ENCODE peak calls at places on chromosome 16, in eight cellular contexts. Q is breast epithelium, L is body of pancreas, W is spleen, Y is HCT116, C is endothelial cell of umbilical vein, X is transverse colon, J is lower leg skin. O is an unnamed sample.

GRCh38 chr16:48160575-48160974 is 4.8 kb upstream of the ABCC12 start:
- DNase-seq in W (no peak), X (no peak), C (no peak), J (no peak), Q (no peak), Y (no peak), L (no peak), O (no peak)

GRCh38 chr16:67893791-67894399 is 841 bp downstream of the PSKH1 start:
- DNase-seq in C (no peak), X (no peak), L (no peak), Q (no peak), W (no peak), Y (no peak), J (no peak), O (no peak)

GRCh38 chr16:67311607-67312449 is 14.7 kb downstream of the KCTD19 start:
- DNase-seq in J (no peak), X (no peak), W (no peak), C (peak), Y (peak), L (no peak), Q (no peak), O (peak)

GRCh38 chr16:73058616-73059409 is 10.9 kb upstream of the ZFHX3 start:
- DNase-seq in X (no peak), J (no peak), W (peak), C (peak), Y (peak), Q (no peak), L (peak), O (no peak)

GRCh38 chr16:49282690-49283375 is 1.2 kb upstream of the CBLN1 start:
- DNase-seq in J (no peak), W (no peak), Y (no peak), L (peak), C (no peak), X (no peak), Q (no peak), O (no peak)

GRCh38 chr16:26710475-26710874 is 356.3 kb upstream of the C16orf82 start:
- DNase-seq in Q (no peak), J (no peak), L (no peak), Y (no peak), X (no peak), W (no peak), C (no peak), O (no peak)

GRCh38 chr16:11315499-11315898 is 29.8 kb upstream of the RMI2 start:
- DNase-seq in Q (no peak), X (no peak), L (no peak), C (no peak), W (no peak), Y (no peak), J (no peak), O (no peak)

GRCh38 chr16:58306327-58306726 is 11.5 kb upstream of the PRSS54 start:
- DNase-seq in C (peak), W (no peak), J (peak), Q (no peak), L (peak), X (peak), Y (peak), O (no peak)

GRCh38 chr16:79848739-79849518 is 248.4 kb upstream of the MAF start:
- DNase-seq in W (no peak), C (no peak), Q (no peak), Y (no peak), L (no peak), X (no peak), J (peak), O (no peak)

GRCh38 chr16:2429771-2430663 is 770 bp downstream of the CCNF start:
- DNase-seq in Y (no peak), Q (no peak), J (no peak), W (peak), X (no peak), C (peak), L (no peak), O (no peak)
- TF ChIP-seq POLR2A in Y (no peak), Q (no peak), J (no peak), W (no peak), X (no peak), C (no peak), L (no peak), O (no peak)

DNA sequence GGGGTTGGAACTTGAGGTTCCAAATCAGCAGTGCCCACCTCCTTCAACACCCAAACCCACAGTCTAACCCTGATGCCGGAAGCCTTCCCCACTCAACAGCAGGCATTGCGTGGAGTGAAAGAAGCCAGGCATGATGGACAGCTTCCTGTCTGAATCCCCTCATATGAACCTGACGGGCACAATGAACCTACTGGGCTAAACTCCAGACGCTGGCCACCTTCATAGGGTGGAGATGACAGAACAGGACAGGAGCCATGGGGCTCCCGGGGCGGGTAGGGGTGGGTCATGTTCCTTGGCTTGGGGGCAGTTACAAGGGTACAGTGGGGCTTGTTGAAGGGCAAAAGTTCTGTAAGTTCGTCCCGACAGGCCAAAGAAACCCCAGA is 460 bp upstream of the HSBP1 start:
- DNase-seq in L (no peak), W (no peak), Y (no peak), Q (no peak), C (no peak), X (no peak), J (no peak), O (no peak)
- H3K4me3 ChIP-seq in L (no peak), W (peak), Y (peak), Q (peak), C (no peak), X (peak), J (no peak), O (peak)

GRCh38 chr16:65375651-65376050 is 253.8 kb upstream of the CDH11 start:
- DNase-seq in Y (no peak), J (no peak), C (peak), L (no peak), W (no peak), X (no peak), Q (no peak), O (no peak)
- TF ChIP-seq CTCF in Y (no peak), J (no peak), C (no peak), L (no peak), W (no peak), X (no peak), Q (no peak), O (no peak)

GRCh38 chr16:1779741-1780676 is 2.4 kb downstream of the SPSB3 start:
- DNase-seq in L (no peak), W (peak), J (no peak), Q (no peak), C (no peak), X (peak), Y (no peak), O (no peak)
- TF ChIP-seq POLR2A in L (no peak), W (no peak), J (no peak), Q (no peak), C (peak), X (no peak), Y (no peak), O (no peak)

DNA sequence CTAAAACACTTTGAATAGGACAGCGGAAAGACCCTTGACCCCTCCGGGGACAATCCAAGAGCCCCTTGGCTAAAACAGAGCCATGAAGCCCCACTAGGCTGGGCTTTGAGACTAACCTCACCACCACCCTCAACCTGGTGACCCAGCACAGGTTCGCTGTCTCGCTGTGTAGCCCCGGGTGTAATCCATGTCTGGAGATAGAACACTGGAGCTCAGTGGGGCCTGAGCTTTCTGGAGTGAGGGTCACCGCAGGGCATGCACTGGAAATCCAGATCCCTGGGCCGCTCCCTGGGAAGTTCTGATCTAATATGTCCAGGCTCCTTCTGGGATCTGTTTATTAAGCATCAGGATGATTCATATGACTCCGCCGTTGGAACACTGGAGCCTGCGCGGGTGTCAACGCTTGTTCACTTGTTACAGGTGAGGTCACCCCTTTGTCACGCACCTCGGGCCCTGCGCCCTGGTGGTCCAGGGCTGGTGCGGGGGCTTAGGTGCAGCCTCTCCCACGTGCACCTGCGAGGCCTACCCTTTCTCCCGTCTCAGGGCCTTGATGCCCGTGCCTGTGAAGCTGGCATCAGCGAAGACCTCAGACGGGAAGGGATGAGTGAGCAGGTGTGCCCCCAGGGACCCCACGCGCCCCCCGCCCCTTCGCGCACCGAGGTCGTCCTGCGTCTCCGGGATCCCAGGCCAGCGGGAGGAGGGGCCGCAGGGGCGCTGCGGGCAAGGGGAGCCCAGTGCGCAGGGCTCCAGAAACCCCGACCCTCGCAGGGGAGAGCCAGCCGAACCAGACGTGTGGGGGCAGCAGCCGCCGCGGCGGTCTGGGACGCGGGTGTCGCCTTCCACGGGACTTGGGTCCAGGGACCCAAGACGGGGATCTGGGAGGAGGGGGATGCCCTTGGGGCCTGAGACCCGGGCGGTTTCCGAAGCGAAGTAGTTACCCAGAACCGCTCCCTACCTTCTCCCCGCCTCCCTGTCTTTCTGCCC is 224.1 kb upstream of the FOXF1 start:
- DNase-seq in L (no peak), J (peak), W (no peak), X (no peak), C (no peak), Y (no peak), Q (no peak), O (no peak)
- H3K4me3 ChIP-seq in L (no peak), J (no peak), W (no peak), X (peak), C (no peak), Y (no peak), Q (no peak), O (no peak)

GRCh38 chr16:47034455-47034854 is 61.0 kb upstream of the DNAJA2 start:
- DNase-seq in J (no peak), X (no peak), W (peak), Y (no peak), L (no peak), Q (no peak), C (no peak), O (no peak)

GRCh38 chr16:47037746-47038458 is 64.4 kb upstream of the DNAJA2 start:
- DNase-seq in X (peak), Q (peak), L (peak), C (peak), W (peak), Y (peak), J (peak), O (peak)

GRCh38 chr16:47035436-47035835 is 62.0 kb upstream of the DNAJA2 start:
- DNase-seq in J (no peak), L (no peak), C (no peak), Y (no peak), X (no peak), W (peak), Q (no peak), O (no peak)

GRCh38 chr16:47037396-47037745 is 63.9 kb upstream of the DNAJA2 start:
- DNase-seq in Q (no peak), X (peak), W (no peak), C (no peak), L (no peak), Y (no peak), J (peak), O (no peak)

DNA sequence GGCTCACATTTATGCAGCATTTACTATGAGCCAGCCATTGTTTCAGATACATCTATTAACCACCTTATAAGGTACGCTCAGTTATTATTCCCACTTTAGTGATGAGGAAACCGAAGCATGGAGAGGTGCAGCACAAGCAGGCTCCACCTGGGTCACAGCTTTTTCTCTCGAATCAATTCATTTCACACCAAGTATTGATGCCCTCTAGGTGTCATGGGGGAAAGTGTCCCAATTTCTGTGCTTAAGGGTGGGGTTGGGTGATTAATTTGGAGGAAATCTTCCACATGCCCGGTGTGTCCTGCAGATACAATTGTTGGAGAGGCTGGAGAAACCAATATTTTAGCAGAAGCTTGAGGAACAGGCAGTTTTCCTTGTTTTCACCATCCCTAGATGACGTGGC is 62.7 kb upstream of the DNAJA2 start:
- DNase-seq in W (peak), C (no peak), Q (no peak), J (no peak), L (no peak), X (no peak), Y (no peak), O (no peak)
- TF ChIP-seq CTCF in W (no peak), C (no peak), Q (no peak), J (no peak), L (no peak), X (no peak), Y (no peak), O (no peak)

GRCh38 chr16:50373345-50373701 is 4.5 kb upstream of the BRD7 start:
- DNase-seq in C (no peak), Q (no peak), X (no peak), Y (no peak), J (no peak), L (no peak), W (no peak), O (no peak)
- TF ChIP-seq POLR2A in C (no peak), Q (no peak), X (no peak), Y (no peak), J (no peak), L (no peak), W (no peak), O (no peak)

DNA sequence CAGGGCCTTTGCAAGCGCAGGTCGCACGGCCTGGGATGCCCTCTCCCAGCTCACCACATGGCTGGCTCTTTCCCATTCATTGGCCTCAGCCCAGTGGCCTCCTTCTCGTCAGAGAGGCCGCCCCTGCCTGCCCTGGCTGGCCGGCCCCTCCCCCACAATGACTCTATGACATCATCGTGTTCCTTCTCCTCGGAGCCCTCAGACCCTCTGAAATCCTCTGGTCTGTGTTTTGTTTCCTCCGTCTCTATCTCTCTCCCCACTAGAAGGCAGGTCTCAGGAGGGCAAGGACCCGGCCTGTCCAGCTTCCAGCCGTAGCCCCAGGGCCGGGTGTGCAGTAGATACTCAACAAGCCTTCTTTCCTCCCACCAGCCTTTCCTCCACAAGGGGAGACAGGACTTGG is 164.8 kb upstream of the FOXF1 start:
- DNase-seq in W (no peak), X (no peak), L (no peak), Q (no peak), J (no peak), Y (no peak), C (no peak), O (no peak)
- H3K4me3 ChIP-seq in W (no peak), X (no peak), L (no peak), Q (no peak), J (no peak), Y (no peak), C (no peak), O (no peak)

O was measured in tibial nerve.